ENCODE peak calls at places on chromosome 19, in four cellular contexts. W, I, V and Y are unnamed samples.

GRCh38 chr19:19540707-19541515 is 2.8 kb downstream of the CILP2 start:
- DNase-seq in W (peak; percentile 84), I (no peak), V (no peak), Y (peak; percentile 99)

GRCh38 chr19:14731200-14731599 is 41.4 kb downstream of the ZNF333 start:
- DNase-seq in W (no peak), I (no peak), V (no peak), Y (no peak)

GRCh38 chr19:52190679-52191293 is 934 bp downstream of the PPP2R1A start:
- DNase-seq in W (peak; percentile 79), I (no peak), V (no peak), Y (no peak)

GRCh38 chr19:12202250-12202649 is 39.4 kb downstream of the ZNF136 start:
- DNase-seq in W (no peak), I (no peak), V (no peak), Y (peak; percentile 49)

GRCh38 chr19:5345895-5346386 is 5.3 kb upstream of the PTPRS start:
- DNase-seq in W (no peak), I (no peak), V (no peak), Y (no peak)

GRCh38 chr19:15251749-15252397 is 19.6 kb upstream of the EPHX3 start:
- DNase-seq in W (peak; percentile 93), I (peak; percentile 50), V (peak; percentile 70), Y (peak; percentile 96)

GRCh38 chr19:1217366-1217765 is 11.8 kb downstream of the STK11 start:
- DNase-seq in W (no peak), I (no peak), V (no peak), Y (no peak)

GRCh38 chr19:1651061-1651547 is 1.3 kb downstream of the TCF3 start:
- DNase-seq in W (no peak), I (no peak), V (no peak), Y (peak; percentile 93)

GRCh38 chr19:6045108-6045507 is 65.2 kb downstream of the RFX2 start:
- DNase-seq in W (no peak), I (no peak), V (no peak), Y (no peak)

GRCh38 chr19:55341191-55342043 is 1.7 kb downstream of the KMT5C start:
- DNase-seq in W (peak; percentile 91), I (no peak), V (peak; percentile 87), Y (peak; percentile 98)

GRCh38 chr19:6887326-6887725 is at the start of gene ADGRE1:
- DNase-seq in W (no peak), I (no peak), V (peak; percentile 58), Y (no peak)

GRCh38 chr19:956747-957451 is 27.2 kb upstream of the WDR18 start:
- DNase-seq in W (no peak), I (no peak), V (no peak), Y (peak; percentile 87)

GRCh38 chr19:29643361-29643935 is 21.8 kb upstream of the PLEKHF1 start:
- DNase-seq in W (no peak), I (no peak), V (peak; percentile 4), Y (no peak)

GRCh38 chr19:18493440-18494266 is 28.2 kb downstream of the ELL start:
- DNase-seq in W (no peak), I (no peak), V (no peak), Y (no peak)

GRCh38 chr19:2194513-2195078 is 30.9 kb downstream of the DOT1L start:
- DNase-seq in W (no peak), I (no peak), V (no peak), Y (no peak)

GRCh38 chr19:40392894-40393517 is 3.0 kb upstream of the HIPK4 start:
- DNase-seq in W (no peak), I (no peak), V (peak; percentile 59), Y (peak; percentile 72)

GRCh38 chr19:10773969-10774368 is 56.1 kb downstream of the DNM2 start:
- DNase-seq in W (no peak), I (no peak), V (no peak), Y (no peak)

GRCh38 chr19:50516456-50516855 is 2.7 kb upstream of the ASPDH start:
- DNase-seq in W (peak; percentile 22), I (no peak), V (peak; percentile 16), Y (peak; percentile 56)

GRCh38 chr19:51460164-51460992 is 2.1 kb upstream of the SIGLEC8 start:
- DNase-seq in W (no peak), I (no peak), V (no peak), Y (peak; percentile 64)

GRCh38 chr19:29376855-29377354 is 148.9 kb upstream of the VSTM2B start:
- DNase-seq in W (no peak), I (no peak), V (no peak), Y (peak; percentile 11)

GRCh38 chr19:52343548-52343947 is 7.5 kb downstream of the ZNF610 start:
- DNase-seq in W (no peak), I (no peak), V (peak; percentile 34), Y (peak; percentile 81)

GRCh38 chr19:44050740-44051653 is 839 bp upstream of the ZNF223 start:
- DNase-seq in W (no peak), I (no peak), V (peak; percentile 43), Y (no peak)

GRCh38 chr19:3670796-3671679 is 29.2 kb downstream of the PIP5K1C start:
- DNase-seq in W (peak; percentile 96), I (peak; percentile 74), V (peak; percentile 63), Y (peak; percentile 81)

GRCh38 chr19:13956365-13956744 is 4.0 kb downstream of the DCAF15 start:
- DNase-seq in W (no peak), I (no peak), V (no peak), Y (no peak)

GRCh38 chr19:3272952-3273351 is 48.5 kb downstream of the CELF5 start:
- DNase-seq in W (no peak), I (no peak), V (no peak), Y (no peak)

GRCh38 chr19:55340784-55341147 is 1.1 kb downstream of the KMT5C start:
- DNase-seq in W (no peak), I (no peak), V (no peak), Y (no peak)

GRCh38 chr19:43809762-43810696 is 7.8 kb upstream of the LYPD5 start:
- DNase-seq in W (no peak), I (no peak), V (no peak), Y (peak; percentile 44)

GRCh38 chr19:55092423-55093318 is 17.0 kb downstream of the EPS8L1 start:
- DNase-seq in W (no peak), I (no peak), V (no peak), Y (peak; percentile 97)

GRCh38 chr19:35816262-35816661 is 3.6 kb upstream of the PRODH2 start:
- DNase-seq in W (no peak), I (no peak), V (no peak), Y (peak; percentile 52)

GRCh38 chr19:51341976-51342580 is at the start of gene VSIG10L:
- DNase-seq in W (no peak), I (no peak), V (no peak), Y (no peak)

GRCh38 chr19:38319421-38320258 is at the start of gene KCNK6:
- DNase-seq in W (peak; percentile 85), I (no peak), V (peak; percentile 79), Y (peak; percentile 87)

GRCh38 chr19:13132471-13133166 is 14.6 kb downstream of the NACC1 start:
- DNase-seq in W (no peak), I (no peak), V (no peak), Y (no peak)

GRCh38 chr19:9406798-9407352 is 28.5 kb downstream of the ZNF266 start:
- DNase-seq in W (peak; percentile 90), I (no peak), V (peak; percentile 83), Y (peak; percentile 13)
- H3K4me3 ChIP-seq in W (peak overlapping the region; percentile 22), I (peak overlapping the region; percentile 70), V (peak overlapping the region; percentile 46), Y (no peak overlapping the region)

GRCh38 chr19:46720516-46721239 is 3.8 kb upstream of the PRKD2 start:
- DNase-seq in W (no peak), I (no peak), V (no peak), Y (peak; percentile 31)
- H3K27me3 ChIP-seq in W (no peaks in the 10 kb centered on the region), I (no peaks in the 10 kb centered on the region), V (no peaks in the 10 kb centered on the region), Y (no peaks in the 10 kb centered on the region)

DNA sequence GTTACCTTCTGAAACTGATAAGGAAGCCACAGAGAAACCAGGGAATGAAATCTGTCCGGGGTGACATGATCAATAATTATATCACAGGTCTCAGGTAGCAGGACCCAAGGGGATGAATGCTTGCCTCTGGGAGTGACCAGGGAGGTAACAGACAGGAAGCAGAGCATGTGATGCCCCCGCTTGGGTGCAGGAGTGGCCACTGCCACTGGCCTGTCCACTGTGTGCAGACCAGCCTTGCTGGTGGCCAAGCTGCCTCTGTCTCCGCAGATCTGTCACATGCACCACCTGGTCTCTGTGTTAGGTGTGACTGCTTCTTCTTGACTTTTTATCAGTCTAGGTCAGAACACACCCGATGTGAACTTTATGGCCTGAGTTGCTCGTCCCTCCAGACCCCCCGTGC is 71.8 kb downstream of the PEPD start:
- DNase-seq in W (peak; percentile 52), I (no peak), V (peak; percentile 17), Y (no peak)
- H3K36me3 ChIP-seq in W (no peaks in the 10 kb centered on the region), I (no peaks in the 10 kb centered on the region), V (no peaks in the 10 kb centered on the region), Y (no peaks in the 10 kb centered on the region)

GRCh38 chr19:49214701-49215100 is 57.1 kb downstream of the TRPM4 start:
- DNase-seq in W (no peak), I (no peak), V (no peak), Y (no peak)

GRCh38 chr19:49210108-49210900 is 52.7 kb downstream of the TRPM4 start:
- DNase-seq in W (no peak), I (no peak), V (no peak), Y (peak; percentile 96)

GRCh38 chr19:49212302-49212701 is 54.7 kb downstream of the TRPM4 start:
- DNase-seq in W (no peak), I (no peak), V (no peak), Y (no peak)

GRCh38 chr19:49213791-49214190 is 56.2 kb downstream of the TRPM4 start:
- DNase-seq in W (no peak), I (no peak), V (no peak), Y (peak; percentile 65)

DNA sequence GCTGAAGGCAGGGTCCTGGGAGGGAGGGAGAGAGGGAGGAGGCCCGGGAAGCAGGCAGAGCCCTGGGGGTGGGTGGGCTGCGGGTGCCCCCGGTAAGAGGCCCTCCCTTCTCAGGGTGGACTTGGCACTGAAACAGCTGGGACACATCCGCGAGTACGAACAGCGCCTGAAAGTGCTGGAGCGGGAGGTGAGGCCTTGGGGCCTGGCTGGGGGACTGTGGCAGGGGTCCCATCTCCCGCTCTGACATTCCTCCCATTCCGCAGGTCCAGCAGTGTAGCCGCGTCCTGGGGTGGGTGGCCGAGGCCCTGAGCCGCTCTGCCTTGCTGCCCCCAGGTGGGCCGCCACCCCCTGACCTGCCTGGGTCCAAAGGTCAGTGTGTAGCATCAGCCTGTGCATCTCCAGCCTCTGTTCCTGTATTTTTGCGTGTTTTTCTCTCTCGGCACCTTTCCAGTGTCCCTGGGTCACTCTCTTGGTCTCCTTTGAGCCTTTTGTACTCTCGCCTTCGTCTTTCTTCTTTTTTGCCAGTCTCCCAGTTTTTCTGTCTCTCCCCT is 53.4 kb downstream of the TRPM4 start:
- DNase-seq in W (no peak), I (no peak), V (no peak), Y (peak; percentile 75)
- H3K4me3 ChIP-seq in W (no peak overlapping the region), I (no peak overlapping the region), V (no peak overlapping the region), Y (peak overlapping the region; percentile 44)

DNA sequence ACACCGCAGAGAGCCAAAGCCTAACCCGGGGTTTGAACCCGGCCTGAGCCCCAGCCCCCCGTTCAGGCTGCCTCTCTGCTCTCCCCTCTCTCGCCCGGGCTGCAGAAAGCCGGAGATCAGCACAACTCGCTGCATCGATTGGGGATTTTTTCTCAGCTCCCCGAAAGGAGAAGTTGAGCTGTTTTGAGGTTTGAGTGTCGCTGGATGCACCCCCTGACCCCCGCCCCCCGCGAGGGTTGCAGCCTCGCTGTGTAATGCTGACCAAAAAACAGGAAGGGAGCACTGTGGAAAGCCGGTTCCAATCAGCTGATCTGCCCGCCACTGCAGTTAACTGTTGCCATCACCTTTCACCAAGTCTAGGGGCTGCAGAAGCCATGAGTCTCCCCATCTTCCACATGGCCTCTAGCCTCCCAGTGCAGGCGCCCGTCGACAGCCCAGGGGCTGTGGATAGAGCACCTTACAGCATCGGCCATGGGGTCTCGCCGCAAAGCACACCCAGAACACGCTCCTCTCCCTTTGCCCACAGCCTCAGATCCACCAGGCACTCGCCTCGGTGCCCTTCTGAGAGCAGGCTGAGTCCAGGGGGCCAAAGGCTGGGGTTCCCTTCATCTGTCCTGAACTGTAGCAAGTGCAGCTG is 34.5 kb downstream of the MYO9B start:
- DNase-seq in W (no peak), I (no peak), V (peak; percentile 88), Y (no peak)
- H3K27me3 ChIP-seq in W (no peaks in the 10 kb centered on the region), I (no peaks in the 10 kb centered on the region), V (no peaks in the 10 kb centered on the region), Y (no peaks in the 10 kb centered on the region)